ENCODE peak calls at places on chromosomes 13 and 19, in ten cellular contexts. N is GM12864, X is fibroblast of the aortic adventitia, P is nephron progenitor cell, T is endothelial cell, Y is GM12865, Z is neural crest cell, M is Calu3, H is stomach, O is tibial nerve. I is an unnamed sample.

GRCh38 chr19:51439021-51439465 is 19.2 kb downstream of the SIGLEC8 start:
- DNase-seq in N (no peak), X (no peak), P (no peak), T (no peak), Y (peak; percentile 58), Z (no peak), M (peak; percentile 32), H (no peak), O (no peak), I (peak; percentile 54)

GRCh38 chr13:108214511-108215383 is 589 bp downstream of the LIG4 start:
- DNase-seq in N (no peak), X (no peak), P (peak; percentile 18), T (peak; percentile 13), Y (peak; percentile 13), Z (no peak), M (no peak), H (no peak), O (no peak), I (peak; percentile 32)

GRCh38 chr13:26558074-26558805 is 757 bp downstream of the WASF3 start:
- DNase-seq in N (no peak), X (peak; percentile 23), P (peak; percentile 46), T (peak; percentile 30), Y (no peak), Z (peak; percentile 16), M (peak; percentile 3), H (no peak), O (no peak), I (no peak)

GRCh38 chr19:18340237-18340989 is at the start of gene PGPEP1:
- DNase-seq in N (no peak), X (peak; percentile 49), P (peak; percentile 81), T (peak; percentile 70), Y (peak; percentile 80), Z (peak; percentile 60), M (peak; percentile 77), H (peak; percentile 80), O (peak; percentile 40), I (peak; percentile 63)

GRCh38 chr13:32902898-32903297 is 113.3 kb upstream of the KL start:
- DNase-seq in N (no peak), X (peak; percentile 71), P (no peak), T (no peak), Y (no peak), Z (no peak), M (no peak), H (peak; percentile 44), O (peak; percentile 69), I (no peak)

GRCh38 chr13:57629391-57629804 is 2.1 kb upstream of the PCDH17 start:
- DNase-seq in N (no peak), X (peak; percentile 3), P (peak; percentile 50), T (peak; percentile 19), Y (no peak), Z (peak; percentile 12), M (no peak), H (no peak), O (no peak), I (peak; percentile 5)

GRCh38 chr19:48950159-48950558 is 4.5 kb upstream of the BAX start:
- DNase-seq in N (no peak), X (no peak), P (no peak), T (no peak), Y (no peak), Z (no peak), M (no peak), H (no peak), O (no peak), I (no peak)

GRCh38 chr19:29622191-29623070 is 16.3 kb downstream of the POP4 start:
- DNase-seq in N (no peak), X (no peak), P (no peak), T (no peak), Y (peak; percentile 55), Z (no peak), M (peak; percentile 9), H (no peak), O (no peak), I (peak; percentile 64)

GRCh38 chr19:16096281-16096855 is 15.3 kb upstream of the RAB8A start:
- DNase-seq in N (no peak), X (no peak), P (no peak), T (no peak), Y (no peak), Z (no peak), M (no peak), H (no peak), O (no peak), I (no peak)

GRCh38 chr13:48231080-48231479 is 1.9 kb upstream of the ITM2B start:
- DNase-seq in N (no peak), X (peak; percentile 84), P (no peak), T (no peak), Y (no peak), Z (no peak), M (no peak), H (no peak), O (no peak), I (no peak)

GRCh38 chr13:59633290-59633689 is 530.4 kb downstream of the DIAPH3 start:
- DNase-seq in N (no peak), X (no peak), P (no peak), T (no peak), Y (no peak), Z (no peak), M (no peak), H (no peak), O (no peak), I (no peak)

GRCh38 chr19:40713939-40714338 is 2.7 kb downstream of the COQ8B start:
- DNase-seq in N (no peak), X (no peak), P (no peak), T (no peak), Y (no peak), Z (no peak), M (no peak), H (no peak), O (no peak), I (no peak)

GRCh38 chr19:7665076-7665475 is 3.8 kb upstream of the RETN start:
- DNase-seq in N (no peak), X (peak; percentile 83), P (no peak), T (no peak), Y (no peak), Z (no peak), M (no peak), H (no peak), O (no peak), I (no peak)

DNA sequence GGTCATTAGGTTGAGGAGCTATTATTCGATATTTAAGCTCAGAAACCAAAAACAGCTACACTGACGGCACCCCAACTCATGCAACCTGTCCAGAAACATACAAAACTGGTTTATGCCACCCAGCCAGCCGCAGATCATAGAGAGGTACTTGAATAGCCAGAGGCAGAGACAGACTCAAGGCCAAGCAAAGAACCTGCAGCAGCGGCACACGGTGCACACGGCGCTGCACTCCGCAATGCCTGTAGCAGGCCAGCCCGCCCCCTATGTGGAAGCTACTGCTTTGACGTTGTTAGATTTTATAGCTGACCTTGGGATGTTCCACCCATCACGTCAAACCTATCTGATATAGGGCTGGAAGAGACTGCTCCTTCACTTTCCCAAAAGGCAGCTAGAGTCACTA is 11.9 kb upstream of the DHRS12 start:
- DNase-seq in N (no peak), X (no peak), P (no peak), T (no peak), Y (no peak), Z (no peak), M (no peak), H (no peak), O (no peak), I (no peak)
- TF ChIP-seq CTCF in N (no peak), X (no peak), P (no peak), T (no peak), Y (no peak), Z (no peak), M (no peak), H (no peak), O (no peak), I (no peak)

DNA sequence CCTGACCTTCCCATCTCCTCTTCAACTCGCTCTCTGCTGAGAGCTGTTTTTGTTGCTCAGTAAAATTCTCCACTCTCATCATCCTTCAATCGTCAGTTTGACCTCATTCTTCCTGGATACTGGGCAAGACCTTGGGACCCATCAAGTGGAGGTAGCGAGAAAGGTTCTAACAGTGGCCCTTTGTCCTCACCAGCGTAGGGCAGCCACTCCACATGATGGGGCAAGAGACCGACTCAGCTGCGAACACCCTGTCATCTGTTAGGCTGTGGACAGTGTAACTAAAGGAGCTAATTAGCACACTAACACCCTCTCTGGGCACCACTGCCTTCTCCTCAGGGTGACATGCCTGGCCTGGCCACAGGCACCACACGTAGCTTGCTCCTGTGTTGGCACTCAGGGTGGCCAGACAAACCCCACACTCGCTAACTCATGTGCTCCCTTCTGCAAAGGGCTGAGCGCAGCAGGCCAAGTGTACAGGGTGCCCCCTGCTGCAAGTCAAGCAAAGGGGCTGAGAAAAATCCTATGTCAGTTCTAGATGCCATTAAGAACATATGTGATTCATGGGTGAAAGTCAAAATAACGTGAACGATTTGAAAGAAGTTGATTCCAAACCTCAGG is 1216.0 kb downstream of the SLITRK5 start:
- DNase-seq in N (no peak), X (no peak), P (no peak), T (no peak), Y (peak; percentile 5), Z (no peak), M (no peak), H (no peak), O (no peak), I (no peak)
- TF ChIP-seq CTCF in N (no peak), X (no peak), P (no peak), T (no peak), Y (peak; percentile 6), Z (no peak), M (no peak), H (no peak), O (no peak), I (no peak)

GRCh38 chr13:92900455-92900854 is 326.2 kb upstream of the GPC6 start:
- DNase-seq in N (no peak), X (peak; percentile 1), P (no peak), T (no peak), Y (no peak), Z (no peak), M (no peak), H (no peak), O (no peak), I (no peak)

GRCh38 chr13:92896842-92897241 is 329.8 kb upstream of the GPC6 start:
- DNase-seq in N (no peak), X (peak; percentile 39), P (no peak), T (no peak), Y (peak; percentile 33), Z (no peak), M (no peak), H (no peak), O (no peak), I (no peak)

DNA sequence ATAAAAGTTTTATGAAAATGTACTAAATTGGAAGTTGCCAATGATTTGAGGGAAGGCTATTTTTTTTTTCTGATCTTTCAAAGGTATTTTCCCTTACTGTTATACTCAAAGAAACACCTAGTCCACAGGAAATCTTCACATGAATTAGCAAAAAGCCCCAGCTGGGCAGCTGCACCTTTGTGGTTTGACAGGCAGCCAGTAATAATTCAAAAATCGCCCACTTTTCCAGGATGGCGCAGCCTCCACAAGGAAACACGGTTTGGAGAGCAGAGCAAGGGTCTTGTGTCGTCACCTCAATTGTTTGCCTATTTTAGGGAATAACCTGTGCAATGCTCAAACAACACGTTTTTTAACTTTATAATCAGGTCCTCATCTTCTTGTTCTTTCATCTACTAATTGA is 324.9 kb upstream of the GPC6 start:
- DNase-seq in N (no peak), X (no peak), P (no peak), T (no peak), Y (peak; percentile 25), Z (no peak), M (no peak), H (no peak), O (no peak), I (no peak)
- TF ChIP-seq CTCF in N (no peak), X (no peak), P (no peak), T (no peak), Y (no peak), Z (no peak), M (no peak), H (no peak), O (no peak), I (no peak)

GRCh38 chr19:45444318-45445041 is 20.8 kb upstream of the ERCC1 start:
- DNase-seq in N (no peak), X (peak; percentile 64), P (peak; percentile 99), T (peak; percentile 95), Y (peak; percentile 90), Z (peak; percentile 81), M (peak; percentile 99), H (peak; percentile 95), O (peak; percentile 92), I (peak; percentile 83)
- TF ChIP-seq CTCF in N (peak; percentile 6), X (no peak), P (no peak), T (no peak), Y (no peak), Z (no peak), M (no peak), H (no peak), O (peak; percentile 10), I (no peak)